ENCODE peak calls at places on chromosomes 11 and 22, in nine cellular contexts. L is kidney glomerular epithelial cell; R is NCI-H1092 treated with DMSO at 0.1 percent for 48 hours; V is upper lobe of left lung; K is A172; D is HuH-7.5; H is T-helper 1 cell; E is activated CD4-positive, CD25-positive, alpha-beta regulatory T cell treated with anti-CD3 and anti-CD28 coated beads, Interleukin-2, amount 50 U/mL, for 72 hours; T is HEK293T. P is an unnamed sample.

GRCh38 chr11:43576834-43577521 is 103.6 kb upstream of the HSD17B12 start:
- DNase-seq in V (peak), T (peak), E (no peak), R (no peak), K (peak), D (no peak), H (no peak), L (peak), P (no peak)

GRCh38 chr22:20586403-20586745 is 79.0 kb downstream of the MED15 start:
- DNase-seq in T (no peak), K (no peak), E (no peak), R (no peak), H (no peak), L (no peak), V (no peak), D (no peak), P (no peak)

GRCh38 chr22:24510694-24511625 is 15.8 kb downstream of the UPB1 start:
- DNase-seq in H (no peak), K (no peak), V (no peak), L (peak), E (no peak), T (no peak), R (no peak), D (peak), P (no peak)

GRCh38 chr22:27186643-27187042 is 529.3 kb downstream of the MIAT start:
- DNase-seq in E (no peak), V (no peak), T (no peak), K (no peak), L (no peak), D (no peak), H (no peak), R (no peak), P (no peak)

GRCh38 chr11:124863137-124863825 is 2.0 kb upstream of the ROBO3 start:
- DNase-seq in H (no peak), L (no peak), R (peak), V (no peak), D (no peak), E (no peak), T (no peak), K (no peak), P (no peak)

GRCh38 chr11:117197516-117198456 is 1.4 kb upstream of the TAGLN start:
- DNase-seq in T (peak), H (no peak), V (peak), L (no peak), R (no peak), E (no peak), K (no peak), D (no peak), P (no peak)

GRCh38 chr22:42427211-42427610 is 5.0 kb downstream of the NFAM1 start:
- DNase-seq in R (no peak), E (no peak), V (no peak), K (no peak), H (no peak), L (no peak), T (no peak), D (no peak), P (no peak)

GRCh38 chr11:60389279-60389910 is 6.9 kb upstream of the MS4A14 start:
- DNase-seq in L (no peak), D (no peak), V (no peak), T (no peak), K (no peak), E (no peak), R (no peak), H (no peak), P (no peak)

GRCh38 chr11:47413908-47414684 is 5.7 kb downstream of the SLC39A13 start:
- DNase-seq in L (no peak), H (no peak), E (no peak), D (no peak), R (no peak), V (peak), T (no peak), K (no peak), P (no peak)

GRCh38 chr11:102900346-102900745 is 25.6 kb upstream of the MMP12 start:
- DNase-seq in D (no peak), L (no peak), T (no peak), R (no peak), H (no peak), K (no peak), E (no peak), V (no peak), P (no peak)

GRCh38 chr11:128467610-128468041 is 119.7 kb downstream of the ETS1 start:
- DNase-seq in H (peak), R (no peak), V (no peak), T (no peak), L (peak), E (no peak), D (no peak), K (peak), P (peak)

GRCh38 chr11:45713573-45713972 is 48.2 kb upstream of the CHST1 start:
- DNase-seq in K (no peak), H (no peak), E (no peak), V (no peak), T (no peak), D (no peak), R (no peak), L (no peak), P (no peak)

GRCh38 chr11:2812371-2812991 is 73.1 kb downstream of the CDKN1C start:
- DNase-seq in T (no peak), K (no peak), E (no peak), R (no peak), D (no peak), H (no peak), L (no peak), V (peak), P (no peak)

GRCh38 chr11:57340228-57340627 is 2.1 kb downstream of the P2RX3 start:
- DNase-seq in K (no peak), R (no peak), V (no peak), H (no peak), E (no peak), T (peak), D (peak), L (peak), P (no peak)

GRCh38 chr11:132804258-132804657 is 728.0 kb downstream of the OPCML start:
- DNase-seq in K (no peak), D (no peak), V (no peak), E (no peak), R (no peak), L (no peak), H (no peak), T (no peak), P (no peak)

GRCh38 chr11:132087148-132087547 is 716.7 kb downstream of the NTM start:
- DNase-seq in L (no peak), V (no peak), T (no peak), R (no peak), D (no peak), E (no peak), K (no peak), H (no peak), P (no peak)

GRCh38 chr22:42868751-42869251 is 11.7 kb upstream of the ARFGAP3 start:
- DNase-seq in R (peak), L (no peak), K (no peak), V (peak), H (no peak), T (no peak), E (no peak), D (no peak), P (no peak)

GRCh38 chr22:36193171-36193570 is 8.4 kb downstream of the APOL4 start:
- DNase-seq in K (no peak), R (no peak), L (no peak), E (no peak), D (no peak), V (no peak), H (no peak), T (no peak), P (no peak)

P was measured in T-helper 22 cell.